ENCODE peak calls at places on chromosomes 7 and 10, in four cellular contexts. R is foreskin fibroblast, E is nephron progenitor cell, Y is MM.1S. G is an unnamed sample.

GRCh38 chr7:105011771-105012502 is 2.1 kb upstream of the KMT2E start:
- DNase-seq in E (peak; percentile 14), R (no peak), Y (peak; percentile 55), G (no peak)

GRCh38 chr7:149497467-149498261 is at the start of gene ZNF746:
- DNase-seq in Y (peak; percentile 94), E (peak; percentile 86), R (peak; percentile 84), G (peak; percentile 90)

GRCh38 chr7:87712571-87712970 is 84.4 kb downstream of the RUNDC3B start:
- DNase-seq in E (no peak), Y (peak; percentile 9), R (no peak), G (no peak)

GRCh38 chr10:71241114-71241898 is 28.9 kb downstream of the UNC5B start:
- DNase-seq in R (peak; percentile 74), Y (no peak), E (no peak), G (no peak)

GRCh38 chr10:52571018-52571417 is 201.6 kb downstream of the MBL2 start:
- DNase-seq in R (peak; percentile 42), Y (no peak), E (no peak), G (no peak)

GRCh38 chr7:26855421-26855820 is 9.0 kb downstream of the SKAP2 start:
- DNase-seq in E (no peak), R (no peak), Y (no peak), G (no peak)

GRCh38 chr10:104028146-104028545 is 57.5 kb downstream of the COL17A1 start:
- DNase-seq in R (no peak), Y (no peak), E (no peak), G (peak; percentile 56)

GRCh38 chr7:129496653-129497052 is 5.7 kb upstream of the SMKR1 start:
- DNase-seq in Y (no peak), E (no peak), R (no peak), G (no peak)

GRCh38 chr10:102140913-102141540 is 8.2 kb downstream of the PPRC1 start:
- DNase-seq in E (no peak), R (no peak), Y (no peak), G (no peak)

GRCh38 chr7:86469680-86470295 is 173.9 kb upstream of the GRM3 start:
- DNase-seq in E (peak; percentile 72), R (peak; percentile 8), Y (peak; percentile 80), G (peak; percentile 74)

GRCh38 chr10:7333995-7334964 is 76.6 kb downstream of the SFMBT2 start:
- DNase-seq in R (no peak), Y (no peak), E (no peak), G (no peak)

GRCh38 chr10:62811159-62811875 is 4.8 kb downstream of the EGR2 start:
- DNase-seq in R (no peak), E (no peak), Y (no peak), G (no peak)

GRCh38 chr7:39910108-39910869 is 39.8 kb upstream of the CDK13 start:
- DNase-seq in E (no peak), Y (no peak), R (peak; percentile 20), G (no peak)

GRCh38 chr7:149790146-149790548 is 16.8 kb upstream of the ZNF467 start:
- DNase-seq in R (no peak), Y (no peak), E (peak; percentile 86), G (peak; percentile 87)

GRCh38 chr7:37105762-37106161 is 342.9 kb downstream of the ELMO1 start:
- DNase-seq in Y (no peak), R (no peak), E (no peak), G (no peak)

GRCh38 chr7:95318501-95318900 is 5.8 kb downstream of the PON1 start:
- DNase-seq in E (no peak), Y (no peak), R (no peak), G (peak; percentile 33)

GRCh38 chr10:79375321-79376077 is 28.2 kb downstream of the PPIF start:
- DNase-seq in E (no peak), R (no peak), Y (no peak), G (no peak)

GRCh38 chr10:1358860-1359598 is 302.8 kb downstream of the WDR37 start:
- DNase-seq in E (no peak), R (no peak), Y (no peak), G (no peak)

GRCh38 chr7:7695418-7695817 is 23.0 kb downstream of the RPA3 start:
- DNase-seq in R (peak; percentile 18), E (no peak), Y (no peak), G (no peak)

GRCh38 chr7:50149364-50149763 is 56.3 kb upstream of the ZPBP start:
- DNase-seq in E (no peak), R (no peak), Y (no peak), G (no peak)

GRCh38 chr10:12843296-12843945 is 158.1 kb downstream of the CCDC3 start:
- DNase-seq in E (no peak), Y (no peak), R (no peak), G (no peak)

GRCh38 chr10:34916368-34916767 is 101.3 kb upstream of the PARD3 start:
- DNase-seq in E (no peak), R (peak; percentile 76), Y (no peak), G (no peak)

GRCh38 chr10:30751678-30752331 is 122.3 kb upstream of the LYZL2 start:
- DNase-seq in E (peak; percentile 74), R (peak; percentile 73), Y (peak; percentile 63), G (peak; percentile 91)

GRCh38 chr10:132133449-132134291 is 53.1 kb upstream of the DPYSL4 start:
- DNase-seq in Y (no peak), E (no peak), R (no peak), G (no peak)

GRCh38 chr7:18770154-18770807 is 274.7 kb downstream of the HDAC9 start:
- DNase-seq in R (peak; percentile 79), Y (no peak), E (no peak), G (no peak)

GRCh38 chr10:22690614-22691431 is 23.6 kb downstream of the PIP4K2A start:
- DNase-seq in R (peak; percentile 23), E (no peak), Y (no peak), G (no peak)

GRCh38 chr10:71531485-71532446 is 135.0 kb downstream of the CDH23 start:
- DNase-seq in Y (no peak), E (no peak), R (no peak), G (peak; percentile 63)

GRCh38 chr7:4738711-4739527 is 36.5 kb upstream of the AP5Z1 start:
- DNase-seq in R (peak; percentile 84), E (peak; percentile 25), Y (peak; percentile 29), G (no peak)

GRCh38 chr10:22251751-22252285 is 34.0 kb upstream of the EBLN1 start:
- DNase-seq in Y (peak; percentile 64), E (peak; percentile 58), R (no peak), G (peak; percentile 48)

GRCh38 chr10:17528296-17528862 is 74.0 kb upstream of the ST8SIA6 start:
- DNase-seq in R (no peak), E (no peak), Y (no peak), G (no peak)

GRCh38 chr10:55500931-55501559 is 700.0 kb upstream of the PCDH15 start:
- DNase-seq in E (peak; percentile 55), R (no peak), Y (peak; percentile 49), G (peak; percentile 53)

GRCh38 chr7:156576216-156577063 is 64.1 kb upstream of the RNF32 start:
- DNase-seq in Y (no peak), E (no peak), R (no peak), G (no peak)

GRCh38 chr7:158781217-158781975 is 47.9 kb downstream of the ESYT2 start:
- DNase-seq in R (no peak), E (no peak), Y (no peak), G (no peak)

GRCh38 chr7:36208997-36209813 is 56.2 kb downstream of the EEPD1 start:
- DNase-seq in E (no peak), R (no peak), Y (no peak), G (no peak)

GRCh38 chr7:75820688-75821087 is 7.1 kb upstream of the CCL24 start:
- DNase-seq in Y (no peak), E (no peak), R (no peak), G (no peak)
- TF ChIP-seq CTCF in Y (no peak), E (no peak), R (no peak), G (no peak)

DNA sequence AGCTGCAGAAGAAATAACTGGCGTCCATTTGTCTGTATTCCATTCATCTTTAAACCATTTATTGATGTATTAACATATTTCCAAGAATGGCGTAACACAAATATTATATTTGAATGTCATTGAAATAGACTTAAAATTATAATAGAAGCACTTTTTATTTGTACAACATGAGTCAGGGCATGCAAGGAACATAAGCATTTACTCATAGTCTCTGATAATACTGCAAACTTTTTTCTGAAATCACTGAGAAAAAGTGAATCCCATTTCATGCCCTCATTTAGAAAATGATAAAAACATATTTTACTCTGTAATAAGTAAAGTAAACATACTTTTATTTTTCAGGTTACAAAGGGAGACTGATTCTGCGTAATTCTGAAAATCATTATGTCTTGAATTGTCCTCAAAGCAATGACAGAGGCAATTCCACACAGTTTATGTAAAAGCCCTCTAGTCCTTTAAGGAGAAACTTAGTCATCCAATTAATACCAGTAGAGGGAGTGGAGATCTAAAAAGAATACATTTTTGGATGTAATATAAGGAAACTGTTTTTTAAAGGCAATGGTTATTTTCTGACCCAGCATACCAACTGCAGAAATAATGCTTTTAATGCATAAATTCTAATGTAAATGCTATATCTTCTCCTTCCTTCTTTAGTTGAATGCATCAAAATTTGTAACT is 58.1 kb downstream of the AGMO start:
- DNase-seq in R (no peak), Y (no peak), E (no peak), G (no peak)
- TF ChIP-seq CTCF in R (peak; percentile 6), Y (no peak), E (no peak), G (no peak)

GRCh38 chr7:124100190-124100589 is 67.3 kb upstream of the TMEM229A start:
- DNase-seq in E (no peak), R (no peak), Y (no peak), G (no peak)

GRCh38 chr7:124106575-124106974 is 73.7 kb upstream of the TMEM229A start:
- DNase-seq in E (no peak), Y (no peak), R (no peak), G (no peak)

GRCh38 chr7:124101173-124101768 is 68.4 kb upstream of the TMEM229A start:
- DNase-seq in R (no peak), Y (peak; percentile 56), E (no peak), G (no peak)
- TF ChIP-seq CTCF in R (peak; percentile 14), Y (peak; percentile 82), E (peak; percentile 40), G (peak; percentile 60)

GRCh38 chr10:122980209-122981065 is at the start of gene PSTK:
- DNase-seq in E (peak; percentile 87), R (peak; percentile 92), Y (peak; percentile 92), G (peak; percentile 89)

GRCh38 chr10:122984708-122985107 is 4.5 kb downstream of the PSTK start:
- DNase-seq in Y (no peak), E (no peak), R (no peak), G (no peak)

GRCh38 chr10:122986340-122986739 is 6.1 kb downstream of the PSTK start:
- DNase-seq in R (no peak), Y (no peak), E (no peak), G (no peak)

GRCh38 chr10:122983898-122984297 is 3.7 kb downstream of the PSTK start:
- DNase-seq in Y (no peak), R (no peak), E (no peak), G (no peak)

GRCh38 chr10:122981066-122981464 is 864 bp downstream of the PSTK start:
- DNase-seq in R (peak; percentile 32), E (no peak), Y (peak; percentile 46), G (no peak)
- TF ChIP-seq CTCF in R (peak; percentile 43), E (peak; percentile 55), Y (peak; percentile 50), G (peak; percentile 11)

G was measured in glutamatergic neuron.